ENCODE peak calls at places on chromosomes 1 and 21, in nine cellular contexts. One of them, this sample, is unnamed.

GRCh38 chr1:213586609-213586972 is 401.2 kb upstream of the PROX1 start:
- DNase-seq in tibial artery: no peak
- DNase-seq in MM.1S: no peak
- DNase-seq in heart left ventricle: no peak
- DNase-seq in hepatocyte: no peak
- DNase-seq in Peyer's patch: no peak
- DNase-seq in cardiac muscle cell: no peak
- DNase-seq in fibroblast of lung: no peak
- DNase-seq in tibial nerve: no peak
- DNase-seq in this sample: no peak

GRCh38 chr1:47680815-47681475 is 243.1 kb downstream of the FOXD2 start:
- DNase-seq in hepatocyte: no peak
- DNase-seq in tibial nerve: no peak
- DNase-seq in heart left ventricle: no peak
- DNase-seq in fibroblast of lung: no peak
- DNase-seq in MM.1S: no peak
- DNase-seq in Peyer's patch: no peak
- DNase-seq in tibial artery: no peak
- DNase-seq in cardiac muscle cell: no peak
- DNase-seq in this sample: no peak

GRCh38 chr1:33244143-33244808 is 12.0 kb upstream of the ZNF362 start:
- DNase-seq in cardiac muscle cell: no peak
- DNase-seq in fibroblast of lung: peak; percentile 44
- DNase-seq in heart left ventricle: no peak
- DNase-seq in hepatocyte: no peak
- DNase-seq in MM.1S: no peak
- DNase-seq in Peyer's patch: no peak
- DNase-seq in tibial artery: no peak
- DNase-seq in tibial nerve: no peak
- DNase-seq in this sample: no peak

GRCh38 chr1:201709564-201710295 is 119.2 kb upstream of the IPO9 start:
- DNase-seq in Peyer's patch: peak; percentile 85
- DNase-seq in cardiac muscle cell: peak; percentile 74
- DNase-seq in hepatocyte: peak; percentile 83
- DNase-seq in tibial artery: peak; percentile 86
- DNase-seq in fibroblast of lung: peak; percentile 77
- DNase-seq in MM.1S: peak; percentile 71
- DNase-seq in tibial nerve: peak; percentile 55
- DNase-seq in heart left ventricle: peak; percentile 80
- DNase-seq in this sample: peak; percentile 77

GRCh38 chr1:168112673-168113305 is 23.9 kb downstream of the GPR161 start:
- DNase-seq in hepatocyte: peak; percentile 74
- DNase-seq in tibial artery: no peak
- DNase-seq in tibial nerve: no peak
- DNase-seq in cardiac muscle cell: peak; percentile 90
- DNase-seq in heart left ventricle: no peak
- DNase-seq in fibroblast of lung: peak; percentile 87
- DNase-seq in Peyer's patch: no peak
- DNase-seq in MM.1S: peak; percentile 39
- DNase-seq in this sample: no peak

GRCh38 chr1:38046884-38047602 is 450 bp upstream of the POU3F1 start:
- DNase-seq in MM.1S: peak; percentile 88
- DNase-seq in tibial artery: peak; percentile 90
- DNase-seq in fibroblast of lung: peak; percentile 85
- DNase-seq in cardiac muscle cell: peak; percentile 81
- DNase-seq in tibial nerve: peak; percentile 78
- DNase-seq in hepatocyte: peak; percentile 81
- DNase-seq in Peyer's patch: peak; percentile 87
- DNase-seq in heart left ventricle: peak; percentile 86
- DNase-seq in this sample: peak; percentile 93

GRCh38 chr1:108639899-108640560 is 20.9 kb downstream of the HENMT1 start:
- DNase-seq in MM.1S: no peak
- DNase-seq in cardiac muscle cell: no peak
- DNase-seq in hepatocyte: no peak
- DNase-seq in tibial nerve: no peak
- DNase-seq in tibial artery: no peak
- DNase-seq in heart left ventricle: no peak
- DNase-seq in fibroblast of lung: no peak
- DNase-seq in Peyer's patch: no peak
- DNase-seq in this sample: no peak

GRCh38 chr21:46500224-46500861 is 41.7 kb downstream of the DIP2A start:
- DNase-seq in Peyer's patch: no peak
- DNase-seq in hepatocyte: peak; percentile 13
- DNase-seq in cardiac muscle cell: peak; percentile 29
- DNase-seq in tibial artery: no peak
- DNase-seq in MM.1S: peak; percentile 90
- DNase-seq in tibial nerve: no peak
- DNase-seq in heart left ventricle: no peak
- DNase-seq in fibroblast of lung: peak; percentile 44
- DNase-seq in this sample: no peak

GRCh38 chr1:6420594-6421042 is 899 bp upstream of the HES2 start:
- DNase-seq in tibial nerve: no peak
- DNase-seq in tibial artery: no peak
- DNase-seq in heart left ventricle: no peak
- DNase-seq in hepatocyte: no peak
- DNase-seq in Peyer's patch: no peak
- DNase-seq in MM.1S: no peak
- DNase-seq in cardiac muscle cell: no peak
- DNase-seq in fibroblast of lung: no peak
- DNase-seq in this sample: no peak

GRCh38 chr1:6418668-6419396 is 887 bp downstream of the HES2 start:
- DNase-seq in tibial nerve: no peak
- DNase-seq in tibial artery: no peak
- DNase-seq in hepatocyte: no peak
- DNase-seq in Peyer's patch: no peak
- DNase-seq in fibroblast of lung: no peak
- DNase-seq in cardiac muscle cell: no peak
- DNase-seq in heart left ventricle: no peak
- DNase-seq in MM.1S: no peak
- DNase-seq in this sample: no peak

GRCh38 chr1:6421266-6421665 is 1.5 kb upstream of the HES2 start:
- DNase-seq in Peyer's patch: no peak
- DNase-seq in fibroblast of lung: no peak
- DNase-seq in MM.1S: no peak
- DNase-seq in tibial artery: no peak
- DNase-seq in heart left ventricle: no peak
- DNase-seq in tibial nerve: no peak
- DNase-seq in cardiac muscle cell: no peak
- DNase-seq in hepatocyte: no peak
- DNase-seq in this sample: no peak

GRCh38 chr1:6419397-6419802 is 319 bp downstream of the HES2 start:
- DNase-seq in fibroblast of lung: no peak
- DNase-seq in hepatocyte: peak; percentile 48
- DNase-seq in cardiac muscle cell: no peak
- DNase-seq in tibial artery: no peak
- DNase-seq in heart left ventricle: no peak
- DNase-seq in Peyer's patch: no peak
- DNase-seq in MM.1S: no peak
- DNase-seq in tibial nerve: no peak
- DNase-seq in this sample: no peak

DNA sequence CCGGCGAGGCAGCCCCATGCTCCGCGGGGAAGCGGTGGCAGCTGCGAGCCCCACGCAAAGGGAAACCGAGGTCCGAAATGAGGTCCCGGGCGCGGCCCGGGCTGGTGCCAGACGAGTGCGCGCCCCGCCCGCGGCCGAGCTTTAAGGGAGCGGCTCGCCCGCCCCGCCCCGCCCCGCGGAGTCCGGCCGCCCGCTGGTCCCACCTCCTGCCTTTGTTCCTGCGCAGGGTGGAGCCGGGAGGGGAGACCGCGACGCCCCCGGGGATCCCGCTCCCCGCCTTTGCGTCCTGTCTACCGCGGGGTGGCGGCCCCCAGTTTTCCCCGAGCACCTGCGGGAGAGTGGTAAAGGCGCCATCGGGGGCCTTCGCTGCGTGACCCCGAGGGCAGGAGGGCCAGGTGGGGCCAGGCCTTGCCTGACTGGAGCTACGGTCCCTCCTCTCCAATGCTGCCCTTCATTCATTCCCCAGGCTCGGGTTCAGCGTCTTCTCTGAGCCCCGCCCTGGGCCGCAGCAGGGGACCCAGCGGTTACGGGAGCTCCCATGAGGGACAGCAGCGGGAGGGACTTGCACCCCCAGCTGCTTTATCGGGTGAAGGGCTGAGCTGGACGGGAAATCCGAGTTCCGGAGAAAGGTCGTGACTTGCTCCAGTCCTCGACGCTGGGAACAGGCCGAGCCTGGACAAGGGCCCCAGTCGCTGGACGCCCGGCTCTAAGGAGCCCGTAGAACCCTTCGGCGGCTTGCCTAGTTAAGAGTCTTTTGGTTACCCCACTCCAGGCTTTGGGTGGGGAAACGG is at the start of gene HES2:
- DNase-seq in fibroblast of lung: no peak
- DNase-seq in hepatocyte: peak; percentile 48
- DNase-seq in Peyer's patch: peak; percentile 62
- DNase-seq in tibial nerve: no peak
- DNase-seq in heart left ventricle: no peak
- DNase-seq in tibial artery: no peak
- DNase-seq in cardiac muscle cell: no peak
- DNase-seq in MM.1S: no peak
- DNase-seq in this sample: no peak
- H3K27ac ChIP-seq in fibroblast of lung: no peak within 1 kb of the TSS
- H3K27ac ChIP-seq in hepatocyte: no peak within 1 kb of the TSS
- H3K27ac ChIP-seq in Peyer's patch: no peak within 1 kb of the TSS
- H3K27ac ChIP-seq in tibial nerve: no peak within 1 kb of the TSS
- H3K27ac ChIP-seq in heart left ventricle: no peak within 1 kb of the TSS
- H3K27ac ChIP-seq in tibial artery: no peak within 1 kb of the TSS
- H3K27ac ChIP-seq in cardiac muscle cell: no peak within 1 kb of the TSS
- H3K27ac ChIP-seq in MM.1S: no peak within 1 kb of the TSS
- H3K27ac ChIP-seq in this sample: no peak within 1 kb of the TSS

GRCh38 chr1:42926870-42927242 is 31.8 kb downstream of the SLC2A1 start:
- DNase-seq in heart left ventricle: no peak
- DNase-seq in fibroblast of lung: no peak
- DNase-seq in tibial nerve: no peak
- DNase-seq in tibial artery: no peak
- DNase-seq in Peyer's patch: no peak
- DNase-seq in hepatocyte: no peak
- DNase-seq in cardiac muscle cell: no peak
- DNase-seq in MM.1S: no peak
- DNase-seq in this sample: no peak

GRCh38 chr1:42926235-42926869 is 32.3 kb downstream of the SLC2A1 start:
- DNase-seq in tibial nerve: no peak
- DNase-seq in heart left ventricle: no peak
- DNase-seq in hepatocyte: no peak
- DNase-seq in tibial artery: no peak
- DNase-seq in MM.1S: no peak
- DNase-seq in Peyer's patch: no peak
- DNase-seq in fibroblast of lung: no peak
- DNase-seq in cardiac muscle cell: no peak
- DNase-seq in this sample: no peak

GRCh38 chr1:42927920-42928505 is 30.7 kb downstream of the SLC2A1 start:
- DNase-seq in Peyer's patch: no peak
- DNase-seq in tibial nerve: no peak
- DNase-seq in MM.1S: no peak
- DNase-seq in heart left ventricle: no peak
- DNase-seq in fibroblast of lung: no peak
- DNase-seq in tibial artery: no peak
- DNase-seq in cardiac muscle cell: no peak
- DNase-seq in hepatocyte: no peak
- DNase-seq in this sample: no peak

GRCh38 chr1:42928859-42929258 is 29.8 kb downstream of the SLC2A1 start:
- DNase-seq in fibroblast of lung: no peak
- DNase-seq in Peyer's patch: no peak
- DNase-seq in tibial nerve: no peak
- DNase-seq in cardiac muscle cell: no peak
- DNase-seq in heart left ventricle: no peak
- DNase-seq in hepatocyte: peak; percentile 3
- DNase-seq in tibial artery: no peak
- DNase-seq in MM.1S: no peak
- DNase-seq in this sample: no peak

DNA sequence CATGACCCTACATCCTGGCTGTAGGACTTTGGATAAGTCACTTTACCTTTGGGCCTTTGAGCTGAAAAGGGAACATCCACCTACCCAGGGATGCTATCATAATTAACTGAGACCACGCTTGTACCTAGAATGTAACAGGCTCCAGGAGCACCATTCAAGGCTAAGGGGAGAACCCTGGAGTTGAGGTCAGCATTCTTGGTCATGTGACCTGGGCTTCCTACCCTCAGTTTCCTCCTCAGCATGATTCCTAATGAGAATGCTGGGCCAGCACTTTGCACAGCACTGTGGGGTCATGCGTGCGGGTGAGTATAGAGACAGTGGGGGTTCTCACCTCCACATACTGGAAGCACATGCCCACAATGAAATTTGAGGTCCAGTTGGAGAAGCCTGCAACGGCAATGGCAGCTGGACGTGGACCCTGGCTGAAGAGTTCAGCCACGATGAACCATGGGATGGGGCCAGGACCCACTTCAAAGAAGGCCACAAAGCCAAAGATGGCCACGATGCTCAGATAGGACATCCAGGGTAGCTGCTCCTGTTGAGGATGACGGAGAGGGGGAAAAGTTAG is 31.3 kb downstream of the SLC2A1 start:
- DNase-seq in hepatocyte: no peak
- DNase-seq in MM.1S: no peak
- DNase-seq in tibial nerve: no peak
- DNase-seq in heart left ventricle: no peak
- DNase-seq in cardiac muscle cell: no peak
- DNase-seq in fibroblast of lung: no peak
- DNase-seq in tibial artery: no peak
- DNase-seq in Peyer's patch: no peak
- DNase-seq in this sample: no peak
- H3K4me1 ChIP-seq in hepatocyte: peaks cover 20% of the 10 kb centered on the region
- H3K4me1 ChIP-seq in MM.1S: peaks cover 18% of the 10 kb centered on the region
- H3K4me1 ChIP-seq in tibial nerve: peaks cover 44% of the 10 kb centered on the region
- H3K4me1 ChIP-seq in heart left ventricle: peaks cover 34% of the 10 kb centered on the region
- H3K4me1 ChIP-seq in cardiac muscle cell: peaks cover 12% of the 10 kb centered on the region
- H3K4me1 ChIP-seq in fibroblast of lung: peaks cover 5% of the 10 kb centered on the region
- H3K4me1 ChIP-seq in tibial artery: no peaks in the 10 kb centered on the region
- H3K4me1 ChIP-seq in Peyer's patch: no peaks in the 10 kb centered on the region
- H3K4me1 ChIP-seq in this sample: no peaks in the 10 kb centered on the region

DNA sequence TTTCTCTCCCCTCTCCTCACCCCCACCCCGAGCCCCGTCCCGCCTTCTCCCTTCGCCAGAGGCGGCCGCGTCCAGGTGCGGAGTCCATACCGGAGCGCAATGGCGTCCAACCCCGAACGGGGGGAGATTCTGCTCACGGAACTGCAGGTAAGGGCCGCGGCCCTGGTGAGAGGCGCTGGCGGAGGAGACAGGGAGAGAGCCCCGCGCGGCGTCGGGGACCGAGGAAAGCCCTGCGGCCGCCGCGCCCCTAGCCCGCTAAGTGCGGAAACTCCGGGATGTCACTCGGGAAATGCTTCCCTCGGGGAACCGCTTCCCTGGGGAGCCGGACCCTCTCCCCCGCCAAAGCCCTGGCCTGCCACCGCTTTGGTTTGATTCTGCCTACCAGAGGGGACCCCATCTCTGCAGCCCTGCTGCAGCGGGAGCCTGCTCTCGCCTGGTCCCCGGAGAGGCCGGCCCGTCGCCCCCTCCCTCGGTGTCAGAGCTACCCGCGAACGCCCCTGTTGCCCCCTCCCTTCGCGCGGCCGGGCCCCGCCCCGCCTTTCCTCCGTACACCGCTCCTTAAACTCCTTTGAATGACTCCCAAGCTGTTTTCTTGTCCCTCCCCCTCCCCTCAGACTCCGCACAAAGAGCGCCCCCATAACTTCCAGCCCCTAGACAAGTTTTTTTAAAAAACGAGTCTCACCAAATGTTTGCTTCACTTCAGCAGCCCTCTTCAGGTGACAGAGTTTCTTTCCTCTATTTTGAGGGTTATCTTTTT is 587 bp downstream of the PKN2 start:
- DNase-seq in MM.1S: peak; percentile 60
- DNase-seq in tibial artery: peak; percentile 80
- DNase-seq in tibial nerve: peak; percentile 14
- DNase-seq in cardiac muscle cell: peak; percentile 53
- DNase-seq in hepatocyte: peak; percentile 84
- DNase-seq in fibroblast of lung: peak; percentile 75
- DNase-seq in heart left ventricle: peak; percentile 67
- DNase-seq in Peyer's patch: peak; percentile 78
- DNase-seq in this sample: peak; percentile 47
- TF ChIP-seq CTCF in MM.1S: no peak
- TF ChIP-seq CTCF in tibial artery: no peak
- TF ChIP-seq CTCF in tibial nerve: no peak
- TF ChIP-seq CTCF in cardiac muscle cell: no peak
- TF ChIP-seq CTCF in hepatocyte: no peak
- TF ChIP-seq CTCF in fibroblast of lung: peak; percentile 3
- TF ChIP-seq CTCF in heart left ventricle: no peak
- TF ChIP-seq CTCF in Peyer's patch: peak; percentile 8
- TF ChIP-seq CTCF in this sample: no peak

DNA sequence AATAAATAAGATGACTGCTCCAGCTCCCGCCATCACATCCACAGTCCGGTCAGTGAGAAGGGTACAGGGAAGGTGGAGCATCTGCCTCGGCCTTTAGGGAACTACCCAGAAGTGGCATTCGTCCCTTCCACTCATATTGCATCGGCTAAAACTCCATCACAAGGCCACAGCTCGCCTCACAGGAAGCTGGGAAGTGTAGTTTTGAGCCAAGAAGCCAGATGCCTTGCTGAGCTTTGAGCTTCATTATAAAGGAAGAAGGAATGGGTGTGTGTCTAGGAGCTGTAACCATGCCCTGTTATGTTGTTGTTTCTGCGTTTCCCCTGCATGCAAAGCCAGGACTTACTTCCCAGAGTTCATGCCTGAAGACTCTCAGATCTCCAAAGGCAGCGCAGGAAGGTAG is 61.1 kb downstream of the OPTC start:
- DNase-seq in cardiac muscle cell: peak; percentile 27
- DNase-seq in heart left ventricle: peak; percentile 40
- DNase-seq in fibroblast of lung: no peak
- DNase-seq in tibial nerve: no peak
- DNase-seq in MM.1S: no peak
- DNase-seq in hepatocyte: no peak
- DNase-seq in Peyer's patch: no peak
- DNase-seq in tibial artery: no peak
- DNase-seq in this sample: no peak
- H3K27ac ChIP-seq in cardiac muscle cell: peak overlapping the region; percentile 85
- H3K27ac ChIP-seq in heart left ventricle: peak overlapping the region; percentile 91
- H3K27ac ChIP-seq in fibroblast of lung: peak overlapping the region; percentile 96
- H3K27ac ChIP-seq in tibial nerve: peak overlapping the region; percentile 93
- H3K27ac ChIP-seq in MM.1S: no peak overlapping the region
- H3K27ac ChIP-seq in hepatocyte: peak overlapping the region; percentile 86
- H3K27ac ChIP-seq in Peyer's patch: no peak overlapping the region
- H3K27ac ChIP-seq in tibial artery: peak overlapping the region; percentile 85
- H3K27ac ChIP-seq in this sample: no peak overlapping the region